ENCODE peak calls at places on chromosomes 6 and 20, in ten cellular contexts. X is HepG2, T is esophagus muscularis mucosa, E is sigmoid colon, P is ovary, K is SK-N-SH, D is H1, C is tibial nerve, J is stomach, A is suprapubic skin. G is an unnamed sample.

GRCh38 chr6:27630727-27631613 is 158.1 kb upstream of the ZNF184 start:
- DNase-seq in D (peak; percentile 98), C (no peak), A (no peak), P (peak; percentile 24), T (no peak), J (no peak), X (peak; percentile 74), K (peak; percentile 52), E (no peak), G (peak; percentile 20)

GRCh38 chr6:48134246-48134645 is 23.2 kb upstream of the PTCHD4 start:
- DNase-seq in A (no peak), D (no peak), X (no peak), T (no peak), J (no peak), C (no peak), E (no peak), P (no peak), K (no peak), G (no peak)

GRCh38 chr6:131182991-131183425 is 47.7 kb downstream of the AKAP7 start:
- DNase-seq in P (no peak), K (no peak), J (no peak), C (peak; percentile 26), X (peak; percentile 35), E (no peak), A (no peak), T (no peak), D (peak; percentile 65), G (no peak)

GRCh38 chr6:71724456-71725180 is 161.7 kb upstream of the RIMS1 start:
- DNase-seq in D (no peak), E (no peak), K (no peak), J (no peak), P (no peak), A (no peak), X (no peak), T (no peak), C (no peak), G (no peak)

GRCh38 chr6:148682252-148682651 is 64.6 kb upstream of the UST start:
- DNase-seq in P (no peak), A (no peak), E (no peak), T (no peak), C (no peak), D (no peak), K (no peak), X (no peak), J (no peak), G (no peak)

GRCh38 chr6:25332671-25333071 is 53.5 kb downstream of the CARMIL1 start:
- DNase-seq in E (no peak), C (no peak), D (no peak), J (no peak), K (no peak), A (no peak), X (no peak), P (no peak), T (no peak), G (no peak)

GRCh38 chr20:1212607-1213396 is 9.5 kb downstream of the C20orf202 start:
- DNase-seq in K (peak; percentile 74), C (peak; percentile 64), A (peak; percentile 79), X (peak; percentile 80), T (no peak), E (peak; percentile 77), P (peak; percentile 39), D (peak; percentile 77), J (peak; percentile 73), G (peak; percentile 71)

GRCh38 chr6:41675992-41676391 is 37.7 kb downstream of the MDFI start:
- DNase-seq in T (no peak), E (no peak), X (no peak), P (no peak), J (no peak), D (no peak), K (no peak), C (no peak), A (no peak), G (no peak)

GRCh38 chr6:15485875-15486274 is 177.0 kb downstream of the DTNBP1 start:
- DNase-seq in J (no peak), X (no peak), T (no peak), K (no peak), A (no peak), D (no peak), E (no peak), P (no peak), C (no peak), G (no peak)

GRCh38 chr20:29742699-29743100 is 1514.8 kb upstream of the DEFB115 start:
- DNase-seq in T (no peak), K (peak; percentile 7), E (no peak), D (no peak), A (no peak), P (no peak), J (no peak), C (no peak), X (no peak), G (no peak)

GRCh38 chr6:79671605-79672266 is 40.6 kb downstream of the SH3BGRL2 start:
- DNase-seq in P (no peak), T (no peak), C (no peak), D (no peak), J (peak; percentile 82), X (peak; percentile 35), A (no peak), E (peak; percentile 66), K (no peak), G (peak; percentile 90)

GRCh38 chr6:130620338-130620781 is 206.8 kb upstream of the SMLR1 start:
- DNase-seq in D (no peak), P (no peak), T (no peak), E (no peak), X (no peak), K (no peak), A (no peak), C (no peak), J (no peak), G (no peak)

GRCh38 chr20:35954907-35955251 is 577 bp upstream of the SCAND1 start:
- DNase-seq in T (no peak), C (no peak), E (no peak), A (no peak), K (no peak), P (no peak), D (no peak), X (peak; percentile 58), J (no peak), G (no peak)

GRCh38 chr6:142323377-142323776 is 21.6 kb downstream of the ADGRG6 start:
- DNase-seq in E (no peak), P (no peak), K (no peak), A (no peak), J (no peak), C (no peak), T (no peak), X (peak; percentile 96), D (no peak), G (no peak)

GRCh38 chr6:12903246-12903645 is 186.7 kb downstream of the PHACTR1 start:
- DNase-seq in T (no peak), D (no peak), P (no peak), C (peak; percentile 9), X (no peak), A (no peak), J (no peak), E (no peak), K (no peak), G (no peak)

GRCh38 chr20:59082077-59082740 is 39.6 kb upstream of the PRELID3B start:
- DNase-seq in P (no peak), X (peak; percentile 30), T (no peak), C (no peak), A (no peak), J (no peak), E (no peak), D (no peak), K (no peak), G (no peak)

DNA sequence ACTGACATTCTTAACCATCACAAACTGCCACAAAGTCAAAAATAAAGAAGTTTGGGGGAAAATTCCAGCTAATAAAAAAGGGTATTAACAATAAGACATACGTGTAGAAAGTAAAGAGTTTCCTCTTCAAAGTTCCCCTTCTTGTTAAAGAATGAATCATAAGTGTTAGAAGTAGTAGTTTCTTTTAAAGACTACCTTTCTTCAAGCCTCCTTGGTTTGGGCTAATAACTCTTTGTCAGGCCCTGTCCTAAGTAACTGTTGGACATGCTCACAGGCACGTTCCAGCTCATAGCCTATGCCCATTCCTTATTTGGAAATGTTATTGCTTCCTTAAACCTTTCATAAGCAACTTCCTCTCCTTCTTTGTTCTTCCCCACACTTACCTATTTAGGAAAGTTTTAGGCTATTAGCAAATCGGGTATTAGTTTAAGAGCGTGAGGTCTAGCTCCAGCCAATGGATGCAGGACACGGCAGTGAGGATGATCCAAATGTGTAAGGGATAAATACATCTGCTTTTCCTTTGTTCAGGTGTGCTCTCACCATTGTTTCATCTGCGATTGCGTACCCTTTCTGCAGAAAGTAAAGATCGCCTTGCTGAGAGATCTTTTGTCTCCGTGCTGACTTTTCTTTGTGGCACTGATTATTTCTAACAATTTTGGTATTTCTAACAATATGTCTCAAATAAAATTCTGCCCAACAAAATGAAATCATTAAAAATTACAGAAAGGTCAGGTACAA is 64.9 kb downstream of the CHD6 start:
- DNase-seq in P (no peak), A (no peak), K (no peak), X (no peak), J (no peak), E (no peak), C (no peak), T (no peak), D (no peak), G (no peak)
- H3K36me3 ChIP-seq in P (no peaks in the 10 kb centered on the region), A (peaks cover 5% of the 10 kb centered on the region), K (no peaks in the 10 kb centered on the region), X (peaks cover 2% of the 10 kb centered on the region), J (no peaks in the 10 kb centered on the region), E (no peaks in the 10 kb centered on the region), C (no peaks in the 10 kb centered on the region), T (no peaks in the 10 kb centered on the region), D (peaks cover 17% of the 10 kb centered on the region), G (no peaks in the 10 kb centered on the region)

DNA sequence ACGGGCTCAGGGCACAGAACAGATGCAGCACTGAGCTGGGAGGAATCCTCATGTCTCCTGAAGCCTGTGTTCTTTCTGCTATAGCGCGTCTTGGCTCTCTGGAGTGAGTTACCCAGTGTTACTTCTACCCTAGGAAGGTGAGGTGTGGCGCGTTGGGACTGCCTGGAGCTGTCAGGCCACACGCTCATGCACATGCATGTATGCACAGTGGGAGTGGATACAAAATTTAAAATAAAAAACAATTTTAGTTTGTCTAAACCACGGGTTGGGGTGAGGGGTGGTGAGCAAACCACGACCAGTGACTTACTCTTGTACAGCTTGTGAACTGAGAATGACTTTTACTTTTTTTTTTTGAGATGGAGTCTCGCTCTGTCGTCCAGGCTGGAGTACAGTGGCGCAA is 298.6 kb upstream of the SUPT3H start:
- DNase-seq in T (peak; percentile 17), J (no peak), X (no peak), E (no peak), K (no peak), A (no peak), C (no peak), D (no peak), P (no peak), G (no peak)
- TF ChIP-seq EP300 in T (no peak), J (no peak), X (no peak), E (no peak), K (no peak), A (no peak), C (no peak), D (no peak), P (no peak), G (no peak)

GRCh38 chr20:24337074-24337473 is 132.4 kb upstream of the SYNDIG1 start:
- DNase-seq in E (no peak), J (no peak), A (no peak), K (no peak), D (no peak), T (no peak), P (no peak), C (no peak), X (no peak), G (no peak)
- H3K36me3 ChIP-seq in E (no peaks in the 10 kb centered on the region), J (no peaks in the 10 kb centered on the region), A (no peaks in the 10 kb centered on the region), K (no peaks in the 10 kb centered on the region), D (no peaks in the 10 kb centered on the region), T (no peaks in the 10 kb centered on the region), P (no peaks in the 10 kb centered on the region), C (no peaks in the 10 kb centered on the region), X (no peaks in the 10 kb centered on the region), G (no peaks in the 10 kb centered on the region)

GRCh38 chr6:139801571-139802321 is 427.3 kb upstream of the CITED2 start:
- DNase-seq in E (no peak), T (no peak), P (no peak), K (no peak), C (no peak), X (no peak), D (no peak), A (no peak), J (no peak), G (no peak)
- TF ChIP-seq EP300 in E (no peak), T (no peak), P (no peak), K (no peak), C (no peak), X (no peak), D (no peak), A (no peak), J (no peak), G (no peak)

G was measured in transverse colon.